ENCODE peak calls at places on chromosome 21, in seven cellular contexts. F is CD8-positive, alpha-beta memory T cell; M is heart left ventricle; T is HCT116; Y is spleen; C is breast epithelium; H is cardiac muscle cell. Q is an unnamed sample. For H3K9me3 and H3K36me3, the result is how much of the 10 kb centered on the place peaks cover.

GRCh38 chr21:39014751-39015150 is 168.5 kb downstream of the PSMG1 start:
- DNase-seq in Y (no peak), T (no peak), C (no peak), M (no peak), F (no peak), H (no peak), Q (no peak)

GRCh38 chr21:35981514-35982070 is 78.7 kb downstream of the SETD4 start:
- DNase-seq in T (no peak), F (no peak), C (no peak), H (no peak), Y (no peak), M (no peak), Q (no peak)

GRCh38 chr21:44708866-44709425 is 2.4 kb downstream of the TSPEAR start:
- DNase-seq in M (no peak), H (no peak), C (no peak), Y (no peak), F (no peak), T (no peak), Q (no peak)

GRCh38 chr21:26550357-26550756 is 22.7 kb downstream of the CYYR1 start:
- DNase-seq in T (no peak), C (no peak), M (no peak), F (no peak), Y (no peak), H (no peak), Q (no peak)

GRCh38 chr21:14452031-14452778 is 69.3 kb upstream of the HSPA13 start:
- DNase-seq in H (no peak), T (no peak), M (no peak), Y (no peak), F (no peak), C (no peak), Q (no peak)

GRCh38 chr21:14754259-14754604 is 208.1 kb upstream of the SAMSN1 start:
- DNase-seq in T (no peak), C (no peak), H (no peak), F (no peak), M (no peak), Y (no peak), Q (no peak)

GRCh38 chr21:38645282-38645681 is 147.0 kb upstream of the ERG start:
- DNase-seq in F (no peak), C (no peak), T (no peak), Y (no peak), H (no peak), M (no peak), Q (no peak)

GRCh38 chr21:41215856-41216408 is 48.0 kb downstream of the BACE2 start:
- DNase-seq in H (no peak), Y (no peak), F (no peak), C (no peak), M (no peak), T (no peak), Q (no peak)

GRCh38 chr21:31397515-31397926 is 53.5 kb upstream of the TIAM1 start:
- DNase-seq in H (no peak), M (no peak), Y (no peak), T (no peak), F (no peak), C (no peak), Q (no peak)

GRCh38 chr21:45049725-45050359 is 24.5 kb upstream of the ADARB1 start:
- DNase-seq in H (no peak), T (no peak), F (no peak), C (no peak), Y (no peak), M (no peak), Q (no peak)

DNA sequence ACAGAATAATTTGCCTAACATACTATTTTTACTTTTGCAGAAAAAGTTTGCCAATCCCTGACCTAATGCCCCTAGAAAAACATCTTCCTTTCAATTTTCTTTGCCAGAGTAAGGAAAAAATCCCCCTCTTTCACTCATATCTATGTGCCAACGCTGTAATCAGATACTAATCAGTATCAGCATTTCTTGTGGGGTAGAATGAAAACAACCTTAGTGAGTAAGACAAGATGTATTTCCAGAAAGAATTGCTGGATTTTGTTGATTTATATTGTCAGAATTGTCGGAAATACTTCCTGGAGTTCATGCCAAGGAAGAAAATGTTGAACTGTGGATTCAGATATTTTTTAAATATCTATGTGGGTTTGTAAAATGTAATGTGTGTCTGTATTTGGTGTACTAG is 1893.8 kb downstream of the NCAM2 start:
- DNase-seq in M (no peak), H (no peak), F (no peak), C (no peak), Y (no peak), T (no peak), Q (no peak)
- H3K9me3 ChIP-seq in M (under half), H (under half), F (under half), C (under half), Y (under half), T (under half), Q (under half)

GRCh38 chr21:30233228-30233627 is 17.3 kb upstream of the CLDN8 start:
- DNase-seq in Y (no peak), H (no peak), C (no peak), T (no peak), F (no peak), M (no peak), Q (no peak)

GRCh38 chr21:30232011-30232410 is 16.1 kb upstream of the CLDN8 start:
- DNase-seq in F (no peak), T (no peak), H (no peak), M (no peak), C (no peak), Y (no peak), Q (no peak)

GRCh38 chr21:30233636-30234035 is 17.7 kb upstream of the CLDN8 start:
- DNase-seq in M (no peak), T (no peak), F (no peak), H (no peak), Y (no peak), C (no peak), Q (no peak)

GRCh38 chr21:30234050-30234449 is 18.2 kb upstream of the CLDN8 start:
- DNase-seq in F (no peak), T (no peak), Y (no peak), H (no peak), C (no peak), M (no peak), Q (no peak)

GRCh38 chr21:30234643-30235042 is 18.7 kb upstream of the CLDN8 start:
- DNase-seq in F (no peak), T (no peak), M (no peak), H (no peak), Y (no peak), C (no peak), Q (no peak)
- H3K27ac ChIP-seq in F (no peak), T (no peak), M (no peak), H (no peak), Y (no peak), C (no peak), Q (no peak)

GRCh38 chr21:17789660-17790059 is 29.5 kb downstream of the C21orf91 start:
- DNase-seq in H (no peak), T (no peak), M (no peak), Y (no peak), F (no peak), C (no peak), Q (no peak)
- H3K36me3 ChIP-seq in H (under half), T (under half), M (under half), Y (under half), F (under half), C (under half), Q (under half)

DNA sequence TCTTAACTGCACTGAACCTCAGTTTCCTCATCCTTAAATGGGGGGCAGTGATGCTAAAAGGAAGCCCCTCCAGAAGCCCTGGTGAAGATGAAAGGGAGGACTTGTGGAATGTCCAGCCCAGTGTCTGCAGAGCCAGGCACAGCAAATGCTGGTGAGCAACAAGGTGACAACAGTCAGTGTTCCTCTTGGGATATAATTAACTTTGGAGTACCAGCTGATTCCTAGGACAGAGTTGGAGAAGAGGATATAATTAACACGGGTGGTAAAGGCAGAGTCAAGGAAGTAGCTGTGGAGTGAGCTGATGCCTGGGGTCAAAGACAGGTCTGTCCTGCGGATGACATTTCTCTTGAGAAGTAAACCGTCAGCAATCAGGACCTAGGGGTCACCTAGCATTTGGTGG is 60.7 kb upstream of the MRPS6 start:
- DNase-seq in F (no peak), T (no peak), H (no peak), C (no peak), M (no peak), Y (no peak), Q (no peak)
- H3K9me3 ChIP-seq in F (under half), T (under half), H (under half), C (under half), M (under half), Y (under half), Q (under half)

GRCh38 chr21:46100020-46100419 is 2.1 kb downstream of the COL6A2 start:
- DNase-seq in C (no peak), M (peak), T (no peak), H (no peak), F (no peak), Y (no peak), Q (no peak)

GRCh38 chr21:46097826-46098286 is at the start of gene COL6A2:
- DNase-seq in Y (peak), F (peak), H (peak), M (peak), C (peak), T (no peak), Q (peak)

GRCh38 chr21:46099476-46099875 is 1.6 kb downstream of the COL6A2 start:
- DNase-seq in C (no peak), F (no peak), T (no peak), M (peak), H (no peak), Y (peak), Q (no peak)

GRCh38 chr21:46098303-46099141 is 610 bp downstream of the COL6A2 start:
- DNase-seq in Y (peak), M (peak), T (no peak), H (peak), F (peak), C (peak), Q (no peak)

DNA sequence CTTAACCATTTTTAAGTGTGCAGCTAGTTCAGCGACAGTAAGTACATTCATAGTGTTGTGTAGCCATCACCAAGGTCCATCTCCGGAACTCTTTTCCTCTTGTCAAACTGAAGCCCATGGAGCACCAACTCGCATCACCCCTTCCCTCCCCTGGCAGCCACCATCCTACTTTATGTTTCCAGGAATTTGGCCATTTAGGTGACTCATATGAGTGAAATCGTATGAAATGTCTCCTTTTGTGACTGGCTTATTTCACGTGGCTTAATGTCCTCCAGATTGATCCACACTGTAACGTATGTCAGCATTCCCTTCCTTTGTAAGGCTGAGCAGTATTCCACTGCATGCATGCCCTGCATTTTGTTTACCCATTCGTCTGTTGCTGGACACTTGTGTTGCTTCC is 2.5 kb downstream of the COL6A2 start:
- DNase-seq in C (no peak), F (no peak), T (no peak), Y (no peak), M (peak), H (no peak), Q (no peak)
- H3K27ac ChIP-seq in C (no peak), F (no peak), T (no peak), Y (no peak), M (peak), H (no peak), Q (no peak)

GRCh38 chr21:42312626-42313104 is 2.5 kb downstream of the TFF3 start:
- DNase-seq in H (no peak), C (no peak), M (no peak), F (no peak), T (no peak), Y (peak), Q (no peak)
- H3K36me3 ChIP-seq in H (under half), C (under half), M (under half), F (under half), T (under half), Y (under half), Q (under half)

GRCh38 chr21:16124397-16125130 is 394.8 kb downstream of the USP25 start:
- DNase-seq in F (no peak), H (no peak), T (no peak), M (no peak), Y (no peak), C (no peak), Q (no peak)
- H3K9me3 ChIP-seq in F (under half), H (under half), T (under half), M (under half), Y (under half), C (under half), Q (under half)

DNA sequence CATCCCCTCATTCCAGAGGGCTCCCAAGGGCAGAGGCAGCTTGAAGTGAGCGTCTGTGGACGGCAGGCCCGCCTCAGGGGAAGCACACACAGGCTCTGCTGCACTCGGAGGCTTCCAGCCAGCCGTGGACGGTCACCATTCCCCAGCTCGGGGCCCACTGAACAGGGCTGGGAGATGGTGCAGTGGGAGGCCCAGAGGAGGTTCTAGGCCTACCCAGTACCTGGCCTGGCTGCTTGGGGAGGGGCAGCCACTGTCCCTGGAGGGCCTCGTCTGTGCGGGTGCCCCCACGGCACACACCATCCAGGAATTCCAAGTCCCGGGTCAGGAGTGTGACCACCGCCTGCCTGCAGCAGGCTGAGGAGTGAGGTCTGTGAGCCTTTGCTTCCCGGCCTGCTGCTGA is 80.4 kb downstream of the SIK1 start:
- DNase-seq in M (no peak), H (no peak), T (no peak), F (no peak), C (no peak), Y (no peak), Q (no peak)
- H3K27ac ChIP-seq in M (no peak), H (peak), T (no peak), F (no peak), C (no peak), Y (no peak), Q (no peak)

GRCh38 chr21:46110499-46111192 is 12.7 kb downstream of the COL6A2 start:
- DNase-seq in H (peak), T (no peak), F (no peak), M (peak), Y (no peak), C (peak), Q (no peak)
- H3K36me3 ChIP-seq in H (under half), T (under half), F (under half), M (under half), Y (under half), C (under half), Q (under half)

Q was measured in CD4-positive, alpha-beta memory T cell.